ENCODE peak calls at places on chromosomes 11 and 22, in four cellular contexts. E is foreskin fibroblast, N is dorsolateral prefrontal cortex, T is AG04450. W is an unnamed sample.

GRCh38 chr11:104060004-104060403 is 23.6 kb downstream of the DDI1 start:
- DNase-seq in E (no peak), T (no peak), N (no peak), W (no peak)

GRCh38 chr22:35343664-35344550 is 37.0 kb upstream of the HMOX1 start:
- DNase-seq in N (no peak), E (no peak), T (no peak), W (no peak)

GRCh38 chr11:63671322-63672155 is at the start of gene ATL3:
- DNase-seq in E (peak), N (peak), T (peak), W (peak)

GRCh38 chr11:59918494-59918893 is 19.7 kb upstream of the OOSP1 start:
- DNase-seq in N (no peak), E (no peak), T (no peak), W (peak)

GRCh38 chr11:45847908-45848316 is 637 bp downstream of the CRY2 start:
- DNase-seq in T (no peak), N (peak), E (peak), W (no peak)

GRCh38 chr11:13487661-13488030 is 8.2 kb downstream of the PTH start:
- DNase-seq in T (no peak), E (peak), N (no peak), W (no peak)

GRCh38 chr11:72483412-72484186 is 49.3 kb upstream of the CLPB start:
- DNase-seq in T (no peak), N (no peak), E (peak), W (no peak)

GRCh38 chr11:110711448-110711775 is 825 bp downstream of the ARHGAP20 start:
- DNase-seq in E (no peak), T (no peak), N (no peak), W (no peak)

GRCh38 chr11:75547617-75548054 is 14.4 kb upstream of the SERPINH1 start:
- DNase-seq in T (no peak), N (peak), E (peak), W (no peak)

GRCh38 chr11:75539459-75540022 is 13.8 kb upstream of the GDPD5 start:
- DNase-seq in T (no peak), N (no peak), E (no peak), W (no peak)

GRCh38 chr11:75547177-75547576 is 14.9 kb upstream of the SERPINH1 start:
- DNase-seq in T (no peak), E (no peak), N (no peak), W (no peak)

GRCh38 chr11:75541301-75541929 is 15.7 kb upstream of the GDPD5 start:
- DNase-seq in T (no peak), N (no peak), E (no peak), W (no peak)

DNA sequence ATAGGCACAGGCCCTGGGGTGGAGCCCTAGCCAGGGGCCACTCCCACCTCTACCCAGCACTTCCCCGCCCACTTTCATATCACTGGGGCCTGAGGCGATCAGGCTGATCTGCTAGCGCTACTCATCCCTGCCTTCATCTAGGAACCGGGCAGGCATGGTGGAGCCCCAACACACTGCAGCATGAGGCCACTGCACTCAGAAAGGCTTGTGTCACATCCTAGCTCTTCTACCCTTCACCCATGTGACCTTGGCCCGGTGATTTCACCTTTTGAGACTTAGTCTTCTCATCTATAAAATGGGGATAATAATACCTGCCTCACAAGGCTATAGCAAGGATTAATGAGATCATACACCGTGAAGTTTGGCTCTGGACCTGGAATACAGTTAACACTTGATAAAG is 18.1 kb upstream of the GDPD5 start:
- DNase-seq in E (no peak), T (no peak), N (no peak), W (no peak)
- H3K4me3 ChIP-seq in E (no peak), T (no peak), N (no peak), W (no peak)

GRCh38 chr22:50191041-50191740 is 5.5 kb downstream of the TRABD start:
- DNase-seq in T (no peak), E (no peak), N (no peak), W (no peak)
- H3K4me3 ChIP-seq in T (peak), E (peak), N (peak), W (peak)

GRCh38 chr11:75867778-75868374 is 52.9 kb downstream of the UVRAG start:
- DNase-seq in E (peak), N (no peak), T (peak), W (peak)
- H3K4me3 ChIP-seq in E (no peak), N (no peak), T (no peak), W (no peak)

GRCh38 chr11:101128571-101129202 is 926 bp downstream of the PGR start:
- DNase-seq in T (no peak), E (peak), N (no peak), W (no peak)
- H3K4me3 ChIP-seq in T (no peak), E (no peak), N (peak), W (no peak)